ENCODE peak calls at places on chromosomes 13 and 19, in seven cellular contexts. A is CD8-positive, alpha-beta memory T cell; H is psoas muscle; U is heart right ventricle; D is hepatocyte; N is mesendoderm; P is IMR-90. L is an unnamed sample. For H3K4me1, the result is how much of the 10 kb centered on the place peaks cover.

GRCh38 chr19:45976180-45976579 is 2.5 kb upstream of the NOVA2 start:
- DNase-seq in A (no peak), H (no peak), U (no peak), D (no peak), N (no peak), P (no peak), L (peak)

GRCh38 chr13:49240017-49240416 is 7.7 kb upstream of the CDADC1 start:
- DNase-seq in A (no peak), H (no peak), U (no peak), D (peak), N (peak), P (peak), L (peak)

GRCh38 chr13:33931397-33931987 is 113.5 kb downstream of the RFC3 start:
- DNase-seq in A (no peak), H (no peak), U (peak), D (peak), N (peak), P (peak), L (peak)

GRCh38 chr13:24341439-24341838 is 32.1 kb downstream of the C1QTNF9 start:
- DNase-seq in A (no peak), H (no peak), U (no peak), D (no peak), N (no peak), P (peak), L (no peak)

GRCh38 chr19:13984875-13985741 is 21.0 kb downstream of the RFX1 start:
- DNase-seq in A (no peak), H (no peak), U (no peak), D (no peak), N (no peak), P (no peak), L (no peak)

GRCh38 chr13:60000081-60000480 is 163.6 kb downstream of the DIAPH3 start:
- DNase-seq in A (no peak), H (no peak), U (no peak), D (no peak), N (no peak), P (peak), L (peak)

GRCh38 chr19:54188224-54188871 is 1.0 kb downstream of the MBOAT7 start:
- DNase-seq in A (no peak), H (no peak), U (no peak), D (peak), N (peak), P (peak), L (no peak)

GRCh38 chr13:113610266-113610665 is 25.7 kb downstream of the TFDP1 start:
- DNase-seq in A (no peak), H (no peak), U (no peak), D (no peak), N (no peak), P (no peak), L (no peak)

GRCh38 chr13:83940742-83941141 is 58.5 kb upstream of the SLITRK1 start:
- DNase-seq in A (no peak), H (no peak), U (no peak), D (no peak), N (no peak), P (no peak), L (peak)

GRCh38 chr13:76383671-76384461 is 502.3 kb downstream of the KCTD12 start:
- DNase-seq in A (no peak), H (no peak), U (peak), D (peak), N (peak), P (peak), L (peak)

GRCh38 chr19:18596752-18597157 is 8.2 kb downstream of the REX1BD start:
- DNase-seq in A (no peak), H (no peak), U (no peak), D (peak), N (peak), P (no peak), L (peak)

GRCh38 chr13:110131424-110131823 is 175.5 kb downstream of the COL4A1 start:
- DNase-seq in A (no peak), H (no peak), U (no peak), D (no peak), N (no peak), P (no peak), L (no peak)

GRCh38 chr13:41050041-41050440 is 11.3 kb upstream of the WBP4 start:
- DNase-seq in A (no peak), H (no peak), U (no peak), D (no peak), N (no peak), P (no peak), L (no peak)
- H3K4me1 ChIP-seq in A (under half), H (half or more), U (under half), D (under half), N (under half), P (under half), L (under half)

GRCh38 chr19:677601-678380 is 1.6 kb downstream of the FSTL3 start:
- DNase-seq in A (no peak), H (peak), U (no peak), D (peak), N (no peak), P (no peak), L (no peak)

GRCh38 chr19:677201-677600 is 1.0 kb downstream of the FSTL3 start:
- DNase-seq in A (no peak), H (peak), U (peak), D (peak), N (no peak), P (peak), L (peak)

GRCh38 chr19:680287-681028 is 4.3 kb downstream of the FSTL3 start:
- DNase-seq in A (peak), H (peak), U (peak), D (peak), N (peak), P (peak), L (peak)

GRCh38 chr19:679418-680286 is 3.5 kb downstream of the FSTL3 start:
- DNase-seq in A (peak), H (peak), U (peak), D (peak), N (peak), P (peak), L (peak)

DNA sequence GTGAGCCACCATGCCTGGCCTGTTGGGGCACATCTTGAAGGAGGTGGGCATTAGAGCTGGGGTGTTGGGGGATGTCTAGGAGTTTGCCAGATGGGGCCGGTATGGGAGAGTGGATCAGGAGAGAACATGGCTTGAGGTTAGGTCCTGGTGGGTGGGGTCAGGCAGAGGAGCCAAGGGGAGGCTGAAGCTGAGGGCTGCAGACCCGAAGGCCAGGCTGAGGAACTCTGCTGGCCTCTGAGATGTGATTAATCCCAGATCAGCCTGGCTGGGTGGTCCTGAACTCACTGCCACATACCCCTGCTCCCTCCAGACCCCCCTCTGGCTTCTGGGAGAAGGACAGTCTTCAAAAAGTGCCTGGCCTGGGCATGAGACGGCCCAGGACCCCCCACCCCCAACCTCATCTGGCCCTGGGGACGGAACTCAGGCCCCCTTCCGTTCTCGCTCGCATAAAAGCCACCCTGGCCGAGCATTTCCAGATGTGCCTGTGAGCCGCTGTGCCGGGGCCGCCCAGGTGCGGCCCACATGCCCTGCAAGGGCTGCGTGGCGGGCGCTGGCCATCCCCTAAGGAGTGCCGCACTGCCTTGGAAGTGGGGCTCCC is 2.7 kb downstream of the FSTL3 start:
- DNase-seq in A (no peak), H (no peak), U (no peak), D (no peak), N (no peak), P (no peak), L (no peak)
- H3K4me3 ChIP-seq in A (no peak), H (peak), U (peak), D (peak), N (no peak), P (no peak), L (no peak)

GRCh38 chr19:38734426-38735256 is 9.6 kb downstream of the CAPN12 start:
- DNase-seq in A (peak), H (no peak), U (no peak), D (peak), N (peak), P (no peak), L (no peak)
- H3K4me1 ChIP-seq in A (under half), H (under half), U (under half), D (under half), N (under half), P (under half), L (under half)

GRCh38 chr13:50376895-50377575 is 361.8 kb downstream of the KCNRG start:
- DNase-seq in A (no peak), H (no peak), U (no peak), D (no peak), N (peak), P (no peak), L (no peak)

GRCh38 chr13:50380905-50381304 is 365.7 kb downstream of the KCNRG start:
- DNase-seq in A (no peak), H (no peak), U (no peak), D (no peak), N (no peak), P (no peak), L (no peak)

GRCh38 chr13:50377726-50378270 is 362.6 kb downstream of the KCNRG start:
- DNase-seq in A (no peak), H (no peak), U (no peak), D (no peak), N (no peak), P (no peak), L (no peak)

GRCh38 chr13:50379584-50379983 is 364.3 kb downstream of the KCNRG start:
- DNase-seq in A (no peak), H (no peak), U (no peak), D (no peak), N (no peak), P (no peak), L (no peak)

GRCh38 chr13:50378513-50378970 is 363.3 kb downstream of the KCNRG start:
- DNase-seq in A (no peak), H (no peak), U (no peak), D (no peak), N (peak), P (no peak), L (no peak)
- H3K4me3 ChIP-seq in A (no peak), H (peak), U (no peak), D (no peak), N (no peak), P (no peak), L (no peak)

L was measured in cardiac muscle cell.